ENCODE peak calls at places on chromosome 22, in six cellular contexts. C, G, J, H, B and S are unnamed samples.

GRCh38 chr22:44623771-44624510 is 78.1 kb upstream of the PRR5 start:
- DNase-seq in C (no peak), G (no peak), J (no peak), H (peak), B (no peak), S (no peak)

GRCh38 chr22:19807914-19808872 is 46.5 kb downstream of the GNB1L start:
- DNase-seq in C (peak), G (no peak), J (no peak), H (no peak), B (no peak), S (no peak)

GRCh38 chr22:45225732-45226560 is 14.7 kb downstream of the KIAA0930 start:
- DNase-seq in C (peak), G (no peak), J (no peak), H (peak), B (no peak), S (peak)

GRCh38 chr22:49305215-49305965 is 522.3 kb downstream of the BRD1 start:
- DNase-seq in C (peak), G (no peak), J (peak), H (peak), B (peak), S (peak)

GRCh38 chr22:19451570-19451969 is 4.1 kb upstream of the C22orf39 start:
- DNase-seq in C (no peak), G (no peak), J (no peak), H (no peak), B (no peak), S (no peak)

GRCh38 chr22:19747574-19747973 is 13.0 kb upstream of the TBX1 start:
- DNase-seq in C (no peak), G (no peak), J (no peak), H (no peak), B (no peak), S (no peak)

GRCh38 chr22:42947211-42947990 is 67.5 kb downstream of the PACSIN2 start:
- DNase-seq in C (no peak), G (no peak), J (no peak), H (no peak), B (peak), S (peak)

GRCh38 chr22:31652911-31653684 is 8.9 kb downstream of the PISD start:
- DNase-seq in C (no peak), G (no peak), J (no peak), H (no peak), B (no peak), S (no peak)

GRCh38 chr22:46352691-46353386 is 17.3 kb downstream of the TRMU start:
- DNase-seq in C (no peak), G (no peak), J (peak), H (peak), B (peak), S (peak)

GRCh38 chr22:17205432-17205831 is 13.8 kb downstream of the ADA2 start:
- DNase-seq in C (no peak), G (no peak), J (peak), H (peak), B (no peak), S (no peak)

GRCh38 chr22:44620129-44620840 is 81.7 kb upstream of the PRR5 start:
- DNase-seq in C (peak), G (no peak), J (peak), H (peak), B (peak), S (peak)

GRCh38 chr22:47448231-47449035 is 686.0 kb downstream of the TBC1D22A start:
- DNase-seq in C (no peak), G (no peak), J (no peak), H (no peak), B (no peak), S (no peak)

GRCh38 chr22:27220349-27220748 is 563.0 kb downstream of the MIAT start:
- DNase-seq in C (no peak), G (peak), J (no peak), H (peak), B (no peak), S (no peak)

GRCh38 chr22:46896568-46897245 is 134.3 kb downstream of the TBC1D22A start:
- DNase-seq in C (no peak), G (no peak), J (no peak), H (no peak), B (no peak), S (no peak)

GRCh38 chr22:19809741-19810140 is 44.9 kb downstream of the GNB1L start:
- DNase-seq in C (no peak), G (no peak), J (no peak), H (no peak), B (no peak), S (no peak)

GRCh38 chr22:43823911-43824665 is 12.0 kb upstream of the EFCAB6 start:
- DNase-seq in C (no peak), G (no peak), J (no peak), H (no peak), B (peak), S (no peak)

GRCh38 chr22:20746466-20747189 is 27.3 kb upstream of the SERPIND1 start:
- DNase-seq in C (no peak), G (no peak), J (no peak), H (no peak), B (no peak), S (no peak)

GRCh38 chr22:27100789-27101188 is 443.4 kb downstream of the MIAT start:
- DNase-seq in C (peak), G (no peak), J (no peak), H (peak), B (no peak), S (peak)

GRCh38 chr22:48827904-48828555 is 999.6 kb downstream of the BRD1 start:
- DNase-seq in C (no peak), G (no peak), J (no peak), H (no peak), B (no peak), S (no peak)

GRCh38 chr22:24588370-24588755 is 4.5 kb downstream of the LRRC75B start:
- DNase-seq in C (no peak), G (no peak), J (no peak), H (peak), B (no peak), S (peak)
- H3K4me3 ChIP-seq in C (no peak), G (no peak), J (no peak), H (no peak), B (no peak), S (no peak)

DNA sequence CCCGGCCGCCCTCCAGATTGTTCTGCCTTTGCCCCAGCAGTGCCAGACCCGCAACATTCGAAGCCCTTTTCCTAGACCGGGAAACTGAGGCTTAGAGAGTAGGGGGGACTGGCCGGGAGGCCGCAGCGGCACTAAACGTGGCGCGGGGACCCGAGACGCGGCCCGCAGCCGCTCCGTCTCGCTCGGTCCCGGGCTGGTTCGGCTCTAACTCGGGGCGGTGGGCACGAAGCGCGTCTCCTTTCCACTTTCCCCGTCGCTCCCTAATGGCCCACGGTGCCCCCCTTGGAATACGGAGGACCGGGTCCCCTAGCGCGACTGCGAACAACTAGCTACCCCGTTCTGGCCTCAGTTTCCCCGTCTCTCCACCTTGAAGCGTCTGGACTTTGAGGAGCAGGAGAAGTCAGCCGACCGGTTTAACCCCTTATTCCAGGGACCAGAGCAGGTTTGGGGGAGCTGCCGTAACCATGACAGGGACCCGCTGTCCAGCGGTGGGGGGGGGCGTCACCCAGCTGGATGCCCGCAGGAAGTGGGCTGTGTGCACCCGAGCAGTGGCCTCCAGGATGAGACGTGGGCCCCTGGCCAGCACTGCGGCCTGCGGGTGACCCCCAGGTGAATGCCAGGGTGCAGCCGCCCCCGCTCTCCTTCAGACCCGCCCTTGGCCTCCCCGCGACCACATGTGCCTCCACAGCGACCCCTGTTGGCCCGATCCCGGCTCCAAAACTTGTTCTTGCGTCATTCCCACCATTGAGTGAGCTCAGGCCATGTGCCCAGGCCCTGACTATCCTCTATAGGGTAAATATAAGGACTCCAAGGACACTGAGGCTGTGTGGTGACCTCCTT is 1.1 kb downstream of the CDC42EP1 start:
- DNase-seq in C (peak), G (no peak), J (peak), H (peak), B (peak), S (peak)
- H3K4me3 ChIP-seq in C (peak), G (peak), J (peak), H (peak), B (peak), S (peak)

GRCh38 chr22:30306629-30307016 is 17.3 kb upstream of the CASTOR1 start:
- DNase-seq in C (no peak), G (no peak), J (no peak), H (no peak), B (no peak), S (no peak)

GRCh38 chr22:30308096-30308495 is 18.6 kb downstream of the TBC1D10A start:
- DNase-seq in C (no peak), G (no peak), J (no peak), H (no peak), B (no peak), S (peak)

GRCh38 chr22:30305906-30306628 is 16.8 kb upstream of the CASTOR1 start:
- DNase-seq in C (no peak), G (no peak), J (peak), H (no peak), B (no peak), S (no peak)

GRCh38 chr22:30308518-30309230 is 18.1 kb downstream of the TBC1D10A start:
- DNase-seq in C (no peak), G (no peak), J (no peak), H (no peak), B (no peak), S (no peak)

DNA sequence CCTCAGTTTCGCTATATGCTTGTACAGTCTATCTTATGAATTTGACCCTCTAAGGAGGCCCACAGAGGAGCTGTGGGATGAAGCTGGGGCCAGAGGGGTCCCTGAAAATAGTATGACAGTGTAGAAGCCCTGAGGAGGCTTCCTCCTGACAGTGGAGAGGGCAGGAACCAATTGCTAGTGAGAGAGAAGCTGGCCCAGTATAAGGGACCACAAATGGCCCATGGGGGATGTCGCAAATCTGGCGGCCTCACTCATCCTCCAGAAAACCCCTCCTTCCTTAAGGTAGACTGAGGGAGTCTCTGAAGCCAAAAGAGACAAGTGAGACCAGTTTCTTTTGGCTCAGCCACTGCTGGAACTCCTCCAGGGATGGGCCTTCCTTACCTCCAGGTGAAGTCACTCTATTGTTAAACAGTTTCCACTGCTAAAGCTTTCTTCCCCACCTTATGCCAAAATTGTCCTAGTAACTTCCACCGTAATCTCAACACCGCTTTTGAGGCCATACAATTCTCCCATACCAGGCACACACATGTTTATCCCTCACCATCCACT is 17.8 kb upstream of the CASTOR1 start:
- DNase-seq in C (no peak), G (no peak), J (no peak), H (no peak), B (no peak), S (no peak)
- H3K4me3 ChIP-seq in C (no peak), G (no peak), J (no peak), H (no peak), B (no peak), S (no peak)

GRCh38 chr22:35467788-35468187 is 67.8 kb downstream of the MCM5 start:
- DNase-seq in C (peak), G (no peak), J (peak), H (peak), B (peak), S (peak)

GRCh38 chr22:35473971-35474370 is 66.7 kb upstream of the RASD2 start:
- DNase-seq in C (no peak), G (no peak), J (no peak), H (no peak), B (no peak), S (no peak)

GRCh38 chr22:35472488-35472887 is 68.1 kb upstream of the RASD2 start:
- DNase-seq in C (no peak), G (no peak), J (no peak), H (no peak), B (no peak), S (no peak)

GRCh38 chr22:35475545-35475944 is 65.1 kb upstream of the RASD2 start:
- DNase-seq in C (no peak), G (no peak), J (no peak), H (no peak), B (no peak), S (no peak)

DNA sequence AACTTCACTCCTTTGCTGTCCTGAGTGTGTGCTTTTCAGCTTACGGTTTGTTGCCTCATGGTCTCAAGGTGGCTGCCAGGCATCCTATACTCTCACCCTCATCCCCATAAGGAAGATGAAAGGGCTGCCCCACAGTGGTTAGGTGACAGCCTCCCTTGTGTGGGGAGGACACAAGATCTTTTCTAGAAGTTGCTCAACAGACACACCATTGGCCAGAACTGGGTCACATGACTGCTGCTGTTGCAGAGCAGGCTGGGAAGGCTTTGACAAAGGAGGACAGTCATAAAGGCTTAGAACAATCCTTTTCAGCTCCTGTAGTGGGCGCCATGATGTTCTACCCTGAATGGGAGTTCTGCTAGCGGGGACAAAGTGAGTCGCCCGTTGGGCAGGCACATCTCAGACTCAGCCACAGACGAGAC is 69.7 kb upstream of the RASD2 start:
- DNase-seq in C (no peak), G (no peak), J (peak), H (no peak), B (no peak), S (no peak)
- H3K4me3 ChIP-seq in C (no peak), G (no peak), J (no peak), H (no peak), B (no peak), S (no peak)

GRCh38 chr22:33853200-33854097 is 66.8 kb downstream of the LARGE1 start:
- DNase-seq in C (peak), G (peak), J (peak), H (peak), B (peak), S (peak)
- H3K4me3 ChIP-seq in C (peak), G (peak), J (peak), H (peak), B (peak), S (peak)

GRCh38 chr22:38843716-38844660 is at the start of gene NPTXR:
- DNase-seq in C (peak), G (no peak), J (peak), H (peak), B (peak), S (peak)
- H3K4me3 ChIP-seq in C (peak), G (no peak), J (peak), H (peak), B (no peak), S (peak)

DNA sequence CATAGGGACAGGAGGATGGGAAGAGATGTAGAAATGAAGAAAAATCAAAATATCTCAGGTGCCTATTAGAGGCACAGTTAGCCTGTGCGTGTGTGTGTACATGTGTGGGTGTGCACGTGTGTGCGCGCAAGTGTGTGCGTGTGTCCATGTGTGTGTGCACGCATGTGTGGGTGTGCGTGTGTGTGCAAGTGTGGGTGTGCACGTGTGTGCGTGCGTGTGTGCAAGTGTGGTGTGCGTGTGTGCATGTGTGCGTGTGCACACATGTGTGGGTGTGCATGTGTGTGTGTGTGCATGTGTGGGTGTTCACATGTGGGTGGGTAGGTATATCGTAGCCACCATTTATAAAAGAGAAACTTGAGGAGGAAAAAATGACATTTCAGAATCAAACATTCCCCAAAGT is 9.4 kb downstream of the CRYBB2 start:
- DNase-seq in C (no peak), G (no peak), J (no peak), H (no peak), B (no peak), S (no peak)
- H3K4me3 ChIP-seq in C (no peak), G (no peak), J (no peak), H (no peak), B (no peak), S (no peak)

GRCh38 chr22:22878801-22879674 is 8.6 kb upstream of the IGLL5 start:
- DNase-seq in C (no peak), G (no peak), J (no peak), H (no peak), B (no peak), S (no peak)

GRCh38 chr22:22879675-22880029 is 8.0 kb upstream of the IGLL5 start:
- DNase-seq in C (no peak), G (no peak), J (no peak), H (no peak), B (no peak), S (no peak)

GRCh38 chr22:22881116-22882032 is 6.2 kb upstream of the IGLL5 start:
- DNase-seq in C (no peak), G (no peak), J (no peak), H (no peak), B (no peak), S (no peak)

GRCh38 chr22:22882033-22882717 is 5.4 kb upstream of the IGLL5 start:
- DNase-seq in C (no peak), G (no peak), J (peak), H (no peak), B (no peak), S (no peak)

GRCh38 chr22:22880645-22881044 is 7.0 kb upstream of the IGLL5 start:
- DNase-seq in C (no peak), G (no peak), J (no peak), H (no peak), B (no peak), S (no peak)
- H3K4me3 ChIP-seq in C (no peak), G (no peak), J (no peak), H (no peak), B (no peak), S (no peak)

DNA sequence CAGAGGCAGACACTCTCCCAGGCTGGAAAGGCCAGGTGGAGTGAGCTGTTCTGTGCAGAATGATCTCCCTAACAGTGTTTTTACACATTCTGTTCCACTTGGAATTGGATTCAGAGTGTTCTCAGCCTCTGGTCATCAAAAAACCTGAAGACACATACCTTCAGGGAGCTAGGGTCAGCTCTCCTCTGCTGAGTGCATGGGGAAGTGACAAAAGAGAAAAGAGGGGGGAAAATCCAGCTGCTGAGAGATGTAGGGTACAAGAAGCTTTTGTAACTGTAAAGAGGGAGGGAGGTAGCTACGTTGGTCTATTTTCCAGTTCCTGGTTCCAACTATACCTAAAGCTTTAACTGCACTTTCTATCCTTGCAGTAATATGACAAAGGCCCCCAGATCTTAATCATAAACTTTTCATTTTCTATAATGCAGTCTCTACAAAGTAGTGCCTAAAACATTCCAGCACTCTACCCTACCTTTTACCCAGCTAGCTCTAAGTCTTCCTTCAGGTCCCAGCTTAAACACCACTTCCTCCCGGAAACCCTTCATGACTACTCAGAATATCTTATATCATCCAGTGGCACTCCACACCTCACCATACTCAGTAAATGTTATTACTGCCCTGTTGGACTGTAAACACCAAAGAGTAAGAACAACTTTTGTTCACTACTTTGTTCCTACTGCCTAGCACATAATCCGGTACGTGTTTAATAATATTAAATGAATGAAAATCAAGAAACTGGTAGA is 9.2 kb downstream of the MAPK1 start:
- DNase-seq in C (no peak), G (no peak), J (peak), H (no peak), B (no peak), S (no peak)
- H3K4me3 ChIP-seq in C (no peak), G (no peak), J (no peak), H (no peak), B (no peak), S (no peak)